ENCODE peak calls at places on chromosome 13, in seven cellular contexts. X is GM19239, G is NCI-H510A, L is mucosa of descending colon, O is NCI-H2081, E is NCI-H1092, D is tibial artery. W is an unnamed sample.

GRCh38 chr13:41136396-41137031 is 3.9 kb upstream of the KBTBD6 start:
- DNase-seq in E (no peak), G (no peak), D (no peak), O (no peak), L (no peak), X (no peak), W (no peak)

GRCh38 chr13:105991622-105992254 is 543.7 kb downstream of the EFNB2 start:
- DNase-seq in D (no peak), X (no peak), G (no peak), E (no peak), L (no peak), O (no peak), W (no peak)

GRCh38 chr13:23407996-23408395 is 25.5 kb downstream of the SACS start:
- DNase-seq in O (no peak), D (no peak), X (no peak), L (no peak), E (no peak), G (no peak), W (no peak)

GRCh38 chr13:60990032-60990733 is 425.5 kb downstream of the PCDH20 start:
- DNase-seq in O (no peak), L (peak; percentile 35), G (no peak), D (no peak), X (no peak), E (no peak), W (no peak)

GRCh38 chr13:101343128-101343787 is 73.0 kb downstream of the NALCN start:
- DNase-seq in L (no peak), X (no peak), E (no peak), D (no peak), O (no peak), G (no peak), W (no peak)

GRCh38 chr13:63167699-63168337 is 1752.2 kb upstream of the PCDH20 start:
- DNase-seq in X (no peak), O (no peak), D (no peak), G (no peak), L (no peak), E (no peak), W (no peak)

GRCh38 chr13:27665333-27665732 is 43.6 kb downstream of the POLR1D start:
- DNase-seq in X (no peak), O (no peak), E (no peak), G (no peak), D (no peak), L (no peak), W (no peak)

GRCh38 chr13:26693749-26694463 is 66.7 kb downstream of the GPR12 start:
- DNase-seq in X (no peak), G (no peak), O (no peak), E (no peak), D (no peak), L (no peak), W (no peak)

GRCh38 chr13:59447031-59447430 is 716.7 kb downstream of the DIAPH3 start:
- DNase-seq in G (no peak), O (no peak), L (no peak), X (no peak), D (no peak), E (no peak), W (no peak)

GRCh38 chr13:44844786-44845185 is 144.5 kb downstream of the NUFIP1 start:
- DNase-seq in D (no peak), G (no peak), O (no peak), L (no peak), E (no peak), X (no peak), W (no peak)

GRCh38 chr13:48731957-48732569 is 78.3 kb downstream of the CYSLTR2 start:
- DNase-seq in D (no peak), E (no peak), L (peak; percentile 55), X (peak; percentile 21), G (no peak), O (peak; percentile 4), W (no peak)

GRCh38 chr13:79781829-79782540 is 301.0 kb downstream of the NDFIP2 start:
- DNase-seq in X (no peak), D (no peak), L (no peak), E (no peak), G (no peak), O (no peak), W (no peak)

GRCh38 chr13:86882835-86883234 is 788.3 kb upstream of the SLITRK5 start:
- DNase-seq in L (no peak), O (no peak), D (no peak), G (peak; percentile 23), E (no peak), X (no peak), W (no peak)

GRCh38 chr13:33182729-33183128 is 102.8 kb downstream of the STARD13 start:
- DNase-seq in E (no peak), O (no peak), L (no peak), D (no peak), X (no peak), G (no peak), W (no peak)

GRCh38 chr13:96982672-96983071 is 11.6 kb downstream of the OXGR1 start:
- DNase-seq in X (no peak), L (no peak), G (no peak), O (no peak), D (no peak), E (no peak), W (no peak)

GRCh38 chr13:109786457-109787134 is at the start of gene IRS2:
- DNase-seq in O (peak; percentile 93), D (peak; percentile 96), X (peak; percentile 96), G (peak; percentile 96), E (peak; percentile 97), L (peak; percentile 94), W (peak; percentile 90)

GRCh38 chr13:97296740-97297139 is 74.6 kb downstream of the MBNL2 start:
- DNase-seq in G (no peak), E (no peak), L (no peak), D (no peak), O (no peak), X (no peak), W (no peak)

GRCh38 chr13:101698400-101698799 is 245.9 kb downstream of the ITGBL1 start:
- DNase-seq in D (no peak), E (no peak), X (no peak), O (no peak), L (no peak), G (no peak), W (no peak)